ENCODE peak calls at places on chromosomes 16 and 17, in seven cellular contexts. X is left lung, T is left ventricle myocardium inferior, R is HCT116, E is heart right ventricle, Q is ascending aorta, C is GM23338. N is an unnamed sample.

GRCh38 chr16:4315185-4316102 is at the start of gene GLIS2:
- DNase-seq in X (peak; percentile 74), T (peak; percentile 84), R (peak; percentile 28), E (peak; percentile 71), Q (no peak), C (peak; percentile 89), N (no peak)

GRCh38 chr17:2054262-2054739 is 602 bp upstream of the HIC1 start:
- DNase-seq in X (no peak), T (no peak), R (no peak), E (no peak), Q (no peak), C (peak; percentile 57), N (no peak)

GRCh38 chr17:82356028-82356427 is 3.0 kb upstream of the TEX19 start:
- DNase-seq in X (no peak), T (no peak), R (no peak), E (no peak), Q (no peak), C (no peak), N (no peak)

GRCh38 chr16:83928341-83929055 is 24.5 kb upstream of the OSGIN1 start:
- DNase-seq in X (no peak), T (no peak), R (no peak), E (no peak), Q (no peak), C (no peak), N (no peak)

GRCh38 chr17:50146927-50147640 is 3.4 kb downstream of the PPP1R9B start:
- DNase-seq in X (no peak), T (no peak), R (no peak), E (no peak), Q (no peak), C (no peak), N (no peak)

GRCh38 chr17:48026503-48027321 is 10.9 kb downstream of the COPZ2 start:
- DNase-seq in X (peak; percentile 91), T (peak; percentile 83), R (peak; percentile 90), E (peak; percentile 88), Q (peak; percentile 58), C (peak; percentile 96), N (peak; percentile 84)

GRCh38 chr17:81513669-81514484 is 1.3 kb upstream of the ACTG1 start:
- DNase-seq in X (peak; percentile 72), T (peak; percentile 75), R (no peak), E (peak; percentile 72), Q (no peak), C (peak; percentile 84), N (no peak)

GRCh38 chr17:43848601-43849000 is 1.6 kb downstream of the CD300LG start:
- DNase-seq in X (no peak), T (no peak), R (no peak), E (no peak), Q (no peak), C (no peak), N (no peak)

GRCh38 chr17:61157246-61157887 is 242.3 kb upstream of the TBX2 start:
- DNase-seq in X (no peak), T (no peak), R (no peak), E (no peak), Q (no peak), C (no peak), N (no peak)

GRCh38 chr17:2093349-2093748 is 38.4 kb downstream of the HIC1 start:
- DNase-seq in X (peak; percentile 82), T (no peak), R (no peak), E (no peak), Q (no peak), C (no peak), N (no peak)

GRCh38 chr17:78409191-78409621 is 30.8 kb downstream of the PGS1 start:
- DNase-seq in X (peak; percentile 83), T (no peak), R (no peak), E (no peak), Q (no peak), C (no peak), N (no peak)

GRCh38 chr17:50781167-50781566 is 13.8 kb upstream of the ANKRD40CL start:
- DNase-seq in X (no peak), T (no peak), R (no peak), E (no peak), Q (no peak), C (no peak), N (no peak)

GRCh38 chr16:71288890-71289731 is at the start of gene CMTR2:
- DNase-seq in X (peak; percentile 95), T (peak; percentile 95), R (peak; percentile 95), E (peak; percentile 93), Q (peak; percentile 71), C (peak; percentile 97), N (peak; percentile 81)

GRCh38 chr16:80129791-80130190 is 411.0 kb upstream of the DYNLRB2 start:
- DNase-seq in X (no peak), T (no peak), R (no peak), E (no peak), Q (no peak), C (no peak), N (no peak)

GRCh38 chr17:78908426-78908825 is 5.4 kb upstream of the CEP295NL start:
- DNase-seq in X (no peak), T (no peak), R (no peak), E (no peak), Q (no peak), C (no peak), N (no peak)

GRCh38 chr16:71246309-71246708 is 15.8 kb upstream of the HYDIN start:
- DNase-seq in X (no peak), T (no peak), R (no peak), E (no peak), Q (no peak), C (no peak), N (no peak)

GRCh38 chr17:80805032-80805751 is 186.4 kb upstream of the CHMP6 start:
- DNase-seq in X (peak; percentile 23), T (no peak), R (no peak), E (no peak), Q (no peak), C (no peak), N (peak; percentile 61)

GRCh38 chr17:58344791-58345157 is 7.2 kb downstream of the SUPT4H1 start:
- DNase-seq in X (no peak), T (no peak), R (no peak), E (no peak), Q (no peak), C (no peak), N (no peak)

GRCh38 chr17:4066210-4066609 is 76.6 kb downstream of the ZZEF1 start:
- DNase-seq in X (no peak), T (no peak), R (no peak), E (no peak), Q (no peak), C (no peak), N (no peak)

GRCh38 chr17:4738136-4739121 is 1.2 kb upstream of the ZMYND15 start:
- DNase-seq in X (no peak), T (no peak), R (no peak), E (no peak), Q (no peak), C (peak; percentile 48), N (no peak)

GRCh38 chr17:73729101-73729500 is 84.9 kb upstream of the SDK2 start:
- DNase-seq in X (no peak), T (no peak), R (no peak), E (no peak), Q (no peak), C (no peak), N (no peak)

GRCh38 chr17:19338031-19338990 is 24.2 kb downstream of the B9D1 start:
- DNase-seq in X (peak; percentile 66), T (peak; percentile 63), R (no peak), E (peak; percentile 67), Q (peak; percentile 7), C (peak; percentile 87), N (no peak)
- TF ChIP-seq CTCF in X (peak; percentile 77), T (peak; percentile 78), R (peak; percentile 73), E (peak; percentile 51), Q (peak; percentile 58), C (peak; percentile 81), N (peak; percentile 61)

GRCh38 chr17:59423137-59423703 is 91.8 kb downstream of the YPEL2 start:
- DNase-seq in X (no peak), T (peak; percentile 24), R (peak; percentile 36), E (peak; percentile 66), Q (no peak), C (no peak), N (no peak)
- H3K4me3 ChIP-seq in X (no peak overlapping the region), T (peak overlapping the region; percentile 12), R (no peak overlapping the region), E (no peak overlapping the region), Q (peak overlapping the region; percentile 34), C (no peak overlapping the region), N (no peak overlapping the region)

DNA sequence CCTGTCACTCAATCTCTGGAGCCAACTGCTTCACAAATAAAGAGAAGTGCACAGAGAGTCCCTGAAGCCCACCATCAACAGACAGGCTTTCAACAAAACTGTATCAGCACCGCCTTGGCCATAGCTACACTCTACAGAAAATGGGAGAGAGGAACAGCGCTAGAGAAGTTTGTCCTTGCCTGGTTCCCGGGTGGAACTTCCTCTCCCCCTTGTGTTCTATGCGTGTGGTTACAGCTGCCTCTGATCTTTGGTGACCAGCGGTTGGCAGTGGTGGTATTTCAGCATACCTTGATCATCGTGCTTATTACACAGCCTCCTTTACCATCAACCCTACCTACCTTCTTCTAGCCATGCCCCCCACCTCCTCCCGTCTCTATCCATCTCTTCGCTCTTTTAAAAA is 91.4 kb upstream of the CCL2 start:
- DNase-seq in X (no peak), T (no peak), R (no peak), E (no peak), Q (no peak), C (peak; percentile 79), N (no peak)
- TF ChIP-seq CTCF in X (peak; percentile 39), T (peak; percentile 61), R (no peak), E (peak; percentile 15), Q (no peak), C (peak; percentile 91), N (peak; percentile 54)

DNA sequence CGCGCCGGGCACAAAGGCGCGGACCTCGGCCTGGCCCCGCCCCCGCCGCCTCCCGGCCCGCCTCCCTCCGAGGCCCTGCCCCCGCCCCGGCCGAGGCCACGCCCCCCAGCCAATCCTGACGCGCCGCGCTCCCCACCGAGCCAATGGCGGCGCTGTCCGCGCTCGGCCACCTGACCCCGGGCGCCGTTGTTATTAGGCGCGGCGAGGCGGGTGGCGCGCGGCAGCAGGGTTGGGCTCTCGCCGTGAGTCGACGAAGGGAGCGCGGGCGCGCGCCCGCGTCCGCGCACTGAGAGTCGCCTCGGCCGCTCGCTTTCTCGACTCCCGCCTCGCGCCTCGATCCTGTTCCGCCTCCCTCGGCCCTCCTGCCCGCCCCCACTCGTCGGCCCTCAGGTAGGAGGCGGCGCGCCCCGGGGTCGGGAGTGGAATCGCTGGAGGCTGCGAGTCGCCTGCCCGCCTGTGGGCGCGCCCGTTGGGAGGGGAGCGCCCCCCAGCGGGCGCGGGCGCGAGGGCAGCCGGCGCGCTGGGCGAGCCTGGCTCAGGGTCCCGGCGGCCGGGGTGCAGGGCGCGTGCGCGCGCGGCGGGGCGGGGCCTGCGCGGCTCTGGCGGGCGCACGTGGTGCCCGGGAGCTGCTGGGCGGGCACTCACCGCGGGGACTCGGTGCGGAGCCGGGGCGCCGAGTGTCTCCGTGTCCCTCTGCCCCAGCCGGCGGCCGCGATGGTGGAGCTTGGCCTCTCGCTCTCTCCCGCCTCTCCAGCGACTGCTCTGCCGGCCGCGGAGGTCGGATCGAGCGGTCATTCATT is 405 bp upstream of the CBLN1 start:
- DNase-seq in X (peak; percentile 77), T (peak; percentile 83), R (no peak), E (peak; percentile 84), Q (no peak), C (peak; percentile 97), N (peak; percentile 21)
- H3K4me3 ChIP-seq in X (peak overlapping the region; percentile 37), T (peak overlapping the region; percentile 67), R (no peak overlapping the region), E (peak overlapping the region; percentile 54), Q (peak overlapping the region; percentile 40), C (peak overlapping the region; percentile 79), N (no peak overlapping the region)